ENCODE peak calls at places on chromosomes 7 and 10, in nine cellular contexts. P is breast epithelium, L is adrenal gland, H is transverse colon, V is WERI-Rb-1, D is coronary artery, E is right atrium auricular region, J is dorsolateral prefrontal cortex, I is stomach. X is an unnamed sample.

GRCh38 chr10:62224606-62225005 is 44.0 kb downstream of the RTKN2 start:
- DNase-seq in P (no peak), L (no peak), H (no peak), V (no peak), D (no peak), E (no peak), J (no peak), I (no peak), X (no peak)

GRCh38 chr7:129843982-129844840 is 108.5 kb downstream of the UBE2H start:
- DNase-seq in P (no peak), L (no peak), H (no peak), V (no peak), D (no peak), E (no peak), J (no peak), I (no peak), X (no peak)

GRCh38 chr7:74092964-74093339 is 9.3 kb downstream of the LIMK1 start:
- DNase-seq in P (no peak), L (no peak), H (peak), V (no peak), D (no peak), E (no peak), J (no peak), I (no peak), X (peak)

GRCh38 chr10:13784067-13784466 is 197.3 kb downstream of the PRPF18 start:
- DNase-seq in P (no peak), L (no peak), H (no peak), V (no peak), D (no peak), E (no peak), J (no peak), I (no peak), X (no peak)

GRCh38 chr10:70551491-70551890 is 51.0 kb downstream of the PRF1 start:
- DNase-seq in P (no peak), L (no peak), H (no peak), V (no peak), D (no peak), E (no peak), J (no peak), I (no peak), X (no peak)

GRCh38 chr10:63010203-63010602 is 122.9 kb upstream of the NRBF2 start:
- DNase-seq in P (no peak), L (no peak), H (no peak), V (no peak), D (no peak), E (no peak), J (no peak), I (no peak), X (no peak)

GRCh38 chr7:8113184-8113583 is 144.6 kb downstream of the GLCCI1 start:
- DNase-seq in P (no peak), L (no peak), H (no peak), V (no peak), D (no peak), E (no peak), J (no peak), I (no peak), X (no peak)

GRCh38 chr10:70602665-70603438 is at the start of gene PRF1:
- DNase-seq in P (no peak), L (no peak), H (peak), V (no peak), D (no peak), E (peak), J (no peak), I (peak), X (no peak)

GRCh38 chr7:13282377-13282980 is 595.0 kb downstream of the ARL4A start:
- DNase-seq in P (no peak), L (no peak), H (no peak), V (no peak), D (no peak), E (no peak), J (no peak), I (no peak), X (no peak)

GRCh38 chr7:28729685-28730084 is 228.4 kb downstream of the TRIL start:
- DNase-seq in P (no peak), L (no peak), H (no peak), V (no peak), D (no peak), E (no peak), J (no peak), I (no peak), X (no peak)

GRCh38 chr10:86786368-86786767 is 29.9 kb downstream of the BMPR1A start:
- DNase-seq in P (no peak), L (no peak), H (no peak), V (no peak), D (no peak), E (no peak), J (no peak), I (no peak), X (no peak)

GRCh38 chr10:119871881-119872609 is 598 bp downstream of the MCMBP start:
- DNase-seq in P (peak), L (peak), H (peak), V (peak), D (no peak), E (no peak), J (no peak), I (peak), X (peak)

GRCh38 chr10:47361293-47361692 is 13.1 kb downstream of the RBP3 start:
- DNase-seq in P (peak), L (peak), H (peak), V (peak), D (peak), E (no peak), J (peak), I (peak), X (no peak)

GRCh38 chr10:7546365-7546967 is 120.3 kb downstream of the ITIH5 start:
- DNase-seq in P (no peak), L (no peak), H (no peak), V (no peak), D (no peak), E (no peak), J (no peak), I (no peak), X (no peak)

GRCh38 chr7:586494-586893 is 66.8 kb upstream of the PDGFA start:
- DNase-seq in P (no peak), L (no peak), H (no peak), V (no peak), D (no peak), E (no peak), J (no peak), I (no peak), X (no peak)

GRCh38 chr10:132609211-132609610 is 71.6 kb downstream of the INPP5A start:
- DNase-seq in P (peak), L (no peak), H (no peak), V (no peak), D (peak), E (no peak), J (no peak), I (no peak), X (no peak)

GRCh38 chr10:77530011-77530410 is 107.6 kb downstream of the KCNMA1 start:
- DNase-seq in P (no peak), L (no peak), H (no peak), V (no peak), D (no peak), E (no peak), J (no peak), I (no peak), X (no peak)

GRCh38 chr10:59748834-59749233 is 4.4 kb downstream of the MRLN start:
- DNase-seq in P (no peak), L (peak), H (peak), V (peak), D (no peak), E (no peak), J (no peak), I (no peak), X (no peak)

GRCh38 chr7:79612027-79612426 is 158.6 kb upstream of the MAGI2 start:
- DNase-seq in P (no peak), L (no peak), H (no peak), V (no peak), D (no peak), E (no peak), J (peak), I (no peak), X (no peak)

GRCh38 chr10:97701438-97702064 is 12.0 kb upstream of the MARVELD1 start:
- DNase-seq in P (no peak), L (peak), H (peak), V (peak), D (no peak), E (no peak), J (no peak), I (peak), X (peak)

GRCh38 chr7:136693166-136694119 is 175.0 kb upstream of the CHRM2 start:
- DNase-seq in P (no peak), L (no peak), H (no peak), V (no peak), D (no peak), E (no peak), J (no peak), I (no peak), X (no peak)

GRCh38 chr7:598899-599298 is 79.3 kb upstream of the PDGFA start:
- DNase-seq in P (no peak), L (no peak), H (no peak), V (no peak), D (no peak), E (no peak), J (peak), I (no peak), X (no peak)

GRCh38 chr7:133275441-133276105 is 22.7 kb downstream of the EXOC4 start:
- DNase-seq in P (no peak), L (no peak), H (no peak), V (no peak), D (no peak), E (no peak), J (no peak), I (no peak), X (no peak)

GRCh38 chr7:38744746-38745145 is 113.6 kb upstream of the AMPH start:
- DNase-seq in P (no peak), L (no peak), H (no peak), V (no peak), D (no peak), E (no peak), J (no peak), I (no peak), X (no peak)

GRCh38 chr7:40329601-40330153 is 194.9 kb downstream of the SUGCT start:
- DNase-seq in P (no peak), L (no peak), H (no peak), V (no peak), D (no peak), E (no peak), J (no peak), I (no peak), X (no peak)

GRCh38 chr7:152969839-152970238 is 210.3 kb downstream of the ACTR3B start:
- DNase-seq in P (no peak), L (no peak), H (no peak), V (no peak), D (no peak), E (no peak), J (no peak), I (no peak), X (no peak)

DNA sequence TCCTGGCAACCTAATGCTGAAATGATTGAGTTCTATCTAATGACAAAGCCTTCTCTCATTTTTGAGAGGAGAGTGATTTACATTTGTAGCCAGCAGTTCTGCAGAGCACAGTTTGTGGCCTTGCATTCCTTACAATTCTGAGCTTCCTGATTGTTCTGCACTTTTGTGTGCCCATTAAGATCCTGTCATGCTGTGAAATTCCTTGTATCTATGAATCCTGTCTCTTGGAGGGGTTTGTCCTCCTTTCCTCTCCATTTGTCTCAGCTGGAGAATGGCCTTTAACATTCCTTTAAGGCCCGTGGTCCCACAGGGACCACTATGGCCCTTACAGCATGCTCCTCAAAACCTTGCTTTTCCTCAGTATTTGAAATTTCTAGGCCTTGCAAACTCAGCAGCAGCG is 10.4 kb downstream of the KLHL7 start:
- DNase-seq in P (no peak), L (no peak), H (no peak), V (no peak), D (no peak), E (no peak), J (no peak), I (no peak), X (no peak)
- H3K27ac ChIP-seq in P (no peak), L (peak), H (no peak), V (peak), D (no peak), E (peak), J (peak), I (no peak), X (no peak)

GRCh38 chr7:5533821-5534367 is 110.3 kb upstream of the TNRC18 start:
- DNase-seq in P (no peak), L (no peak), H (no peak), V (no peak), D (no peak), E (no peak), J (no peak), I (no peak), X (no peak)

GRCh38 chr7:5528815-5529442 is 105.3 kb upstream of the TNRC18 start:
- DNase-seq in P (no peak), L (peak), H (no peak), V (no peak), D (no peak), E (no peak), J (no peak), I (no peak), X (no peak)

GRCh38 chr7:5528071-5528814 is 104.6 kb upstream of the TNRC18 start:
- DNase-seq in P (no peak), L (peak), H (peak), V (no peak), D (no peak), E (no peak), J (peak), I (peak), X (peak)

DNA sequence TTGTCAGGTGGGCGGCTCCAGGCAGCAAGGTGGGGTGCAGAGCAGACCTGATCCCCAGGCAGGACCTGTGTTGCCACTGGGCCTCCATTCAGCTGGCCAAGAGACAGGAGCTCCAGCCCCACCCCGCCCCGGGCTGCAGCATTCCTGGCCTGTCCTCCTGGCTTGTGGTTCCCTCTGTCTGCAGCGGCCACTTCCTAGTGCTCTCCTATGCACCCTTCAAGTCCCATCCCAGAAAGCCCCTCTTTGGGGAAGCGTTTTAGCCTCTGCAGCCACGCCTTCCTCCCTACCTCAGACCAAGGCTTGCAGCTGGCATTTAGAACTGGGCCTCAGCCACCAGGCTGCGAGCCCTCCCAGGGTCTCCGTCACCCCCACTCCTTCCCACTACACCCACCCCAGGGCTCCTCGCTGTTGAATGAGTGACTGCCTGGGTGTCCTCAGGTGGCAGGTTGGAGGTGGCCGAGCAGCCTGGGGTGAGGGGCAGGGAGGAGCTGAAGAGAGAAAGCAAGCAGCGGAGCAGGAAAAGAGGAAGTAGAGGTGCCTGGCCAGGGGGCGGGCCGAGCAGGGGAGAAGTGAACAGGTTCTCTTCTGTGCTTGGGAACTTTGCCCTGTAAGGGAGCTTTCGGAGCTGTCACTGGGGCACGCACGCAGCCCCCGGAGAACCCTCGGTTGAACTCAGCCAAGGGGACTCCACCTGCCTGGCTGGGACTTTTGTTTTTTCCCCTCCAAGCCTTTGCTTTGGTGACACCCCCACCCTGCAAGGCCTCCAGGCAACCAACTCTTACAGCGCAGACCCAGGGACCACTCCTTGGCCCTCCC is 109.1 kb upstream of the TNRC18 start:
- DNase-seq in P (peak), L (peak), H (peak), V (no peak), D (peak), E (no peak), J (no peak), I (peak), X (peak)
- H3K4me3 ChIP-seq in P (peak), L (no peak), H (peak), V (no peak), D (peak), E (peak), J (no peak), I (peak), X (no peak)

GRCh38 chr7:43591551-43592180 is 8.8 kb downstream of the STK17A start:
- DNase-seq in P (no peak), L (no peak), H (no peak), V (no peak), D (no peak), E (no peak), J (no peak), I (no peak), X (no peak)
- H3K27ac ChIP-seq in P (no peak), L (no peak), H (peak), V (no peak), D (no peak), E (no peak), J (no peak), I (peak), X (no peak)

GRCh38 chr10:110456523-110457091 is 41.1 kb upstream of the DUSP5 start:
- DNase-seq in P (no peak), L (no peak), H (no peak), V (no peak), D (peak), E (no peak), J (no peak), I (no peak), X (no peak)
- H3K4me3 ChIP-seq in P (no peak), L (no peak), H (no peak), V (no peak), D (no peak), E (no peak), J (no peak), I (no peak), X (no peak)

GRCh38 chr7:142859829-142860228 is 5.0 kb downstream of the EPHB6 start:
- DNase-seq in P (peak), L (no peak), H (no peak), V (no peak), D (no peak), E (no peak), J (no peak), I (no peak), X (no peak)

GRCh38 chr7:142859411-142859810 is 4.5 kb downstream of the EPHB6 start:
- DNase-seq in P (no peak), L (no peak), H (no peak), V (no peak), D (no peak), E (no peak), J (no peak), I (no peak), X (no peak)

GRCh38 chr7:142862401-142863400 is 7.8 kb downstream of the EPHB6 start:
- DNase-seq in P (no peak), L (no peak), H (no peak), V (no peak), D (no peak), E (no peak), J (no peak), I (no peak), X (no peak)

GRCh38 chr7:142863891-142864685 is 9.2 kb downstream of the EPHB6 start:
- DNase-seq in P (no peak), L (no peak), H (no peak), V (no peak), D (no peak), E (no peak), J (no peak), I (no peak), X (peak)

GRCh38 chr7:142860968-142861367 is 6.1 kb downstream of the EPHB6 start:
- DNase-seq in P (no peak), L (no peak), H (no peak), V (no peak), D (no peak), E (no peak), J (no peak), I (no peak), X (no peak)
- H3K27ac ChIP-seq in P (no peak), L (no peak), H (no peak), V (no peak), D (no peak), E (no peak), J (no peak), I (no peak), X (no peak)

GRCh38 chr7:92945840-92946239 is 109.5 kb upstream of the CDK6 start:
- DNase-seq in P (no peak), L (no peak), H (no peak), V (no peak), D (no peak), E (no peak), J (no peak), I (no peak), X (no peak)

GRCh38 chr7:92939793-92940360 is 103.5 kb upstream of the CDK6 start:
- DNase-seq in P (no peak), L (no peak), H (no peak), V (no peak), D (no peak), E (no peak), J (no peak), I (no peak), X (no peak)

GRCh38 chr7:92949748-92950147 is 113.4 kb upstream of the CDK6 start:
- DNase-seq in P (no peak), L (no peak), H (peak), V (no peak), D (no peak), E (no peak), J (no peak), I (no peak), X (no peak)

DNA sequence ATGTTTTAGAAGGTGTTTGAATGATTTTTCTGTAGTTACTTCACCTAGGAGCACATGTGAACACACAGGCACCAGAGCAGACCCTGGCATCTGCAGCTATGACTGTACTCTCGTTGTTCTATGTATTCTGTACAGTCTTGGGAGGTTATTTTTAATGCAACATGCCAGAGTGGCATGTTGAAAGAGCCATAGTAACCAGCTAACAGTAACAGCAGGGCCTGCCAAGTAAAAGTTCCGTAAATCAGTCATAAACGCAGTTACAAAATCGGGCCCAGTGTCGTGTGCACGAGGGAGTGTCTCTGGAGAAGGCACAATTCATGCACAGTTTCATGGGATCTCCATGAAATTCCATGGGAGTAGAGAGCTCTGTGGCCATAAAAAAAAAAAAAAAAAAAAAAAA is 108.3 kb upstream of the CDK6 start:
- DNase-seq in P (no peak), L (no peak), H (peak), V (no peak), D (no peak), E (no peak), J (no peak), I (no peak), X (no peak)
- H3K4me3 ChIP-seq in P (no peak), L (no peak), H (no peak), V (no peak), D (no peak), E (no peak), J (no peak), I (no peak), X (no peak)

DNA sequence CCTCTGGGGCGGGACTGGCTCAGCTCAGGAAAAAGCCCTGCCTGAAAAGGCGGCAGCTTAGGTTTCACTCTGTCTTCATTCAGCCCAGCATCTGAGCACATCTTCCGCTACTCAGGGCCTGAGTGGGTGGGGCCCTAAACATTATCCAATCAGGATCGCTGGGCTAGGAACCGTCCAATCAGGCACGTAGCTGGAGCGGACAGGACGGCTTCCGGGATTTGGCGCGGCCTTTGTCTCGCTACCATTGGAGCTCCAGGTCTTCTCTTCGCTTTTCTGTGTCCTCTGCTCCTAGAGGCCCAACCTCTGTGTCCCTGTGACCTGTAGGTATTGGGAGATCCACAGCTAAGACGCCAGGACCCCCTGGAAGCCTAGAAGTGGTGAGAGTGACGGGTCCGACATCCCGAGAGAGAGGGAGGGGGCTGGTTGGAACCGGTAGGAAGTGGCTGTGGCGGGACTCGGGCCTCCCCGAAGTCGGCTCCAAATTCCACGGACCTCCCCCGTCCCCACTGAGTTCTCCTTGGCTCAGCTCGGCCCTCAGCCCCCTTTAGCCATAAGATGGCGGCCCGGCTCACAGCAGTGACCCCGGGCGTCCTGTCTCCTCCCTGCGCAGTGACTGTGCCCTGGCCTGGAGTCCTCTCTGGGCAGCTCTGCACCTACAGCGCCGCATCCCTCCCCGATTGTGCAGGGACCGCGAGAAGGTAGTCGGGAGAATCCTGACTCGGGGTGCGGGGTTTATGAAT is 99.1 kb downstream of the ZNF680 start:
- DNase-seq in P (peak), L (peak), H (peak), V (no peak), D (peak), E (peak), J (peak), I (no peak), X (peak)
- H3K27ac ChIP-seq in P (peak), L (no peak), H (no peak), V (no peak), D (no peak), E (peak), J (no peak), I (peak), X (peak)

X was measured in lung.